ENCODE peak calls at places on chromosomes 7 and 10, in five cellular contexts. H is lower lobe of right lung; V is kidney tubule cell; W is CD4-positive, alpha-beta T cell; C is T-helper 2 cell. U is an unnamed sample.
A peak's percentile ranks its signal among the peaks of the same experiment; 100 is the strongest.

GRCh38 chr10:83582407-83583095 is 556.8 kb upstream of the GHITM start:
- DNase-seq in H (no peak), V (no peak), W (no peak), C (no peak), U (no peak)

GRCh38 chr7:36967387-36967786 is 243.1 kb upstream of the AOAH start:
- DNase-seq in H (no peak), V (peak; percentile 70), W (no peak), C (no peak), U (peak; percentile 36)

GRCh38 chr7:103127006-103127405 is 21.9 kb downstream of the NAPEPLD start:
- DNase-seq in H (no peak), V (no peak), W (no peak), C (no peak), U (no peak)

GRCh38 chr10:110865184-110865803 is 6.4 kb upstream of the PDCD4 start:
- DNase-seq in H (no peak), V (peak; percentile 43), W (no peak), C (no peak), U (no peak)

GRCh38 chr7:41391818-41392217 is 311.1 kb downstream of the INHBA start:
- DNase-seq in H (no peak), V (no peak), W (no peak), C (no peak), U (no peak)

GRCh38 chr10:70905071-70906021 is 17.0 kb upstream of the PCBD1 start:
- DNase-seq in H (peak; percentile 35), V (no peak), W (no peak), C (no peak), U (no peak)

GRCh38 chr10:930415-931325 is 835 bp downstream of the LARP4B start:
- DNase-seq in H (peak; percentile 79), V (peak; percentile 75), W (no peak), C (no peak), U (peak; percentile 57)

GRCh38 chr10:132872658-132873057 is 69.7 kb downstream of the CFAP46 start:
- DNase-seq in H (no peak), V (no peak), W (no peak), C (no peak), U (no peak)

U was measured in left ventricle myocardium superior.